ENCODE peak calls at places on chromosomes 3 and 15, in six cellular contexts. R is A549, P is SK-N-SH, B is sigmoid colon, Q is stomach, T is transverse colon. I is an unnamed sample.

GRCh38 chr15:101258238-101259144 is 6.6 kb upstream of the CHSY1 start:
- DNase-seq in R (peak), P (peak), B (peak), Q (peak), T (peak), I (peak)

GRCh38 chr15:62163847-62164499 is 1.1 kb downstream of the C2CD4B start:
- DNase-seq in R (peak), P (peak), B (no peak), Q (peak), T (peak), I (no peak)

GRCh38 chr3:38834110-38834509 is 18.1 kb upstream of the SCN10A start:
- DNase-seq in R (peak), P (no peak), B (peak), Q (no peak), T (peak), I (no peak)

GRCh38 chr3:69819283-69819682 is 80.0 kb downstream of the MITF start:
- DNase-seq in R (no peak), P (no peak), B (peak), Q (no peak), T (no peak), I (peak)

GRCh38 chr3:180680097-180680430 is 775 bp upstream of the CCDC39 start:
- DNase-seq in R (peak), P (peak), B (no peak), Q (no peak), T (peak), I (no peak)

GRCh38 chr15:42385206-42385979 is 26.1 kb downstream of the CAPN3 start:
- DNase-seq in R (peak), P (peak), B (no peak), Q (peak), T (peak), I (no peak)

GRCh38 chr15:35616436-35617271 is 70.7 kb upstream of the DPH6 start:
- DNase-seq in R (no peak), P (no peak), B (no peak), Q (no peak), T (no peak), I (no peak)

GRCh38 chr3:16521580-16521941 is 8.1 kb upstream of the RFTN1 start:
- DNase-seq in R (no peak), P (no peak), B (no peak), Q (no peak), T (no peak), I (no peak)

GRCh38 chr3:81289676-81290075 is 471.8 kb downstream of the GBE1 start:
- DNase-seq in R (no peak), P (no peak), B (no peak), Q (no peak), T (no peak), I (no peak)

GRCh38 chr15:86197770-86198169 is 118.1 kb downstream of the AGBL1 start:
- DNase-seq in R (no peak), P (no peak), B (no peak), Q (no peak), T (no peak), I (no peak)

GRCh38 chr15:72852268-72852667 is 68.7 kb upstream of the ADPGK start:
- DNase-seq in R (no peak), P (no peak), B (no peak), Q (no peak), T (no peak), I (no peak)

GRCh38 chr3:132637590-132637989 is 22.0 kb downstream of the ACAD11 start:
- DNase-seq in R (no peak), P (no peak), B (no peak), Q (no peak), T (no peak), I (no peak)

GRCh38 chr3:52681610-52682009 is 4.1 kb downstream of the PBRM1 start:
- DNase-seq in R (no peak), P (no peak), B (no peak), Q (no peak), T (no peak), I (no peak)

GRCh38 chr15:83275412-83275811 is 9.1 kb downstream of the BNC1 start:
- DNase-seq in R (peak), P (no peak), B (no peak), Q (no peak), T (no peak), I (no peak)

GRCh38 chr3:73863546-73864079 is 238.9 kb upstream of the PDZRN3 start:
- DNase-seq in R (no peak), P (no peak), B (no peak), Q (no peak), T (no peak), I (no peak)

GRCh38 chr3:42025388-42026138 is 63.7 kb upstream of the ULK4 start:
- DNase-seq in R (peak), P (peak), B (peak), Q (peak), T (peak), I (peak)

GRCh38 chr3:59127071-59127470 is 77.2 kb upstream of the CFAP20DC start:
- DNase-seq in R (peak), P (peak), B (no peak), Q (no peak), T (no peak), I (no peak)

GRCh38 chr15:63904042-63904441 is 70.3 kb upstream of the HERC1 start:
- DNase-seq in R (no peak), P (no peak), B (no peak), Q (no peak), T (no peak), I (no peak)

GRCh38 chr3:159616234-159616825 is 372.3 kb upstream of the IL12A start:
- DNase-seq in R (peak), P (no peak), B (no peak), Q (peak), T (peak), I (no peak)

GRCh38 chr3:139975592-139976360 is 40.8 kb downstream of the CLSTN2 start:
- DNase-seq in R (no peak), P (peak), B (no peak), Q (no peak), T (no peak), I (no peak)

GRCh38 chr15:43915820-43916660 is 89.2 kb downstream of the WDR76 start:
- DNase-seq in R (no peak), P (no peak), B (no peak), Q (no peak), T (no peak), I (peak)

GRCh38 chr3:134363381-134363755 is 10.9 kb downstream of the AMOTL2 start:
- DNase-seq in R (no peak), P (peak), B (peak), Q (no peak), T (no peak), I (no peak)

GRCh38 chr3:190175490-190175889 is 54.8 kb upstream of the P3H2 start:
- DNase-seq in R (no peak), P (no peak), B (no peak), Q (no peak), T (no peak), I (no peak)

GRCh38 chr3:38114052-38114874 is 22.7 kb downstream of the ACAA1 start:
- DNase-seq in R (no peak), P (no peak), B (peak), Q (no peak), T (no peak), I (no peak)

GRCh38 chr3:160451602-160452001 is 2.0 kb upstream of the TRIM59 start:
- DNase-seq in R (no peak), P (no peak), B (no peak), Q (no peak), T (no peak), I (no peak)

GRCh38 chr15:72521682-72522081 is 47.6 kb downstream of the ARIH1 start:
- DNase-seq in R (no peak), P (no peak), B (no peak), Q (no peak), T (no peak), I (peak)

GRCh38 chr15:61459785-61460707 is 230.9 kb upstream of the RORA start:
- DNase-seq in R (peak), P (peak), B (no peak), Q (no peak), T (no peak), I (no peak)

GRCh38 chr15:62392411-62392810 is 227.3 kb upstream of the C2CD4B start:
- DNase-seq in R (peak), P (no peak), B (no peak), Q (no peak), T (peak), I (no peak)

GRCh38 chr3:16448691-16449090 is 64.8 kb downstream of the RFTN1 start:
- DNase-seq in R (peak), P (no peak), B (peak), Q (peak), T (peak), I (peak)

GRCh38 chr3:186298876-186299275 is 63.2 kb downstream of the DGKG start:
- DNase-seq in R (no peak), P (no peak), B (no peak), Q (no peak), T (no peak), I (no peak)

GRCh38 chr3:114850913-114851312 is 296.2 kb downstream of the ZBTB20 start:
- DNase-seq in R (no peak), P (no peak), B (no peak), Q (no peak), T (no peak), I (no peak)

GRCh38 chr15:87757084-87757483 is 499.5 kb downstream of the NTRK3 start:
- DNase-seq in R (no peak), P (no peak), B (no peak), Q (no peak), T (no peak), I (no peak)

GRCh38 chr3:81816473-81817260 is 55.2 kb upstream of the GBE1 start:
- DNase-seq in R (no peak), P (no peak), B (no peak), Q (no peak), T (no peak), I (no peak)

GRCh38 chr15:40756938-40757337 is 1.9 kb upstream of the RMDN3 start:
- DNase-seq in R (no peak), P (peak), B (no peak), Q (no peak), T (no peak), I (no peak)

GRCh38 chr15:40755821-40756220 is 767 bp upstream of the RMDN3 start:
- DNase-seq in R (no peak), P (no peak), B (no peak), Q (no peak), T (no peak), I (no peak)

GRCh38 chr15:40754574-40754882 is 526 bp downstream of the RMDN3 start:
- DNase-seq in R (no peak), P (peak), B (no peak), Q (peak), T (peak), I (no peak)

GRCh38 chr15:40751745-40752144 is 3.3 kb downstream of the RMDN3 start:
- DNase-seq in R (no peak), P (no peak), B (no peak), Q (no peak), T (no peak), I (no peak)

GRCh38 chr15:40754883-40755815 is at the start of gene RMDN3:
- DNase-seq in R (peak), P (peak), B (peak), Q (peak), T (peak), I (peak)
- TF ChIP-seq EP300 in R (no peak), P (no peak), B (no peak), Q (no peak), T (no peak), I (no peak)

GRCh38 chr3:57758686-57759085 is 2.6 kb downstream of the SLMAP start:
- DNase-seq in R (no peak), P (no peak), B (no peak), Q (no peak), T (no peak), I (no peak)

GRCh38 chr3:57756528-57757401 is 656 bp downstream of the SLMAP start:
- DNase-seq in R (peak), P (peak), B (peak), Q (peak), T (peak), I (peak)

GRCh38 chr3:57757642-57758297 is 1.7 kb downstream of the SLMAP start:
- DNase-seq in R (peak), P (peak), B (no peak), Q (no peak), T (peak), I (no peak)

GRCh38 chr3:57755368-57756021 is 614 bp upstream of the SLMAP start:
- DNase-seq in R (peak), P (peak), B (peak), Q (peak), T (peak), I (no peak)

GRCh38 chr3:57756022-57756527 is at the start of gene SLMAP:
- DNase-seq in R (peak), P (peak), B (peak), Q (peak), T (peak), I (peak)
- TF ChIP-seq EP300 in R (no peak), P (no peak), B (no peak), Q (no peak), T (no peak), I (no peak)

GRCh38 chr3:197491923-197492664 is 63.7 kb downstream of the BDH1 start:
- DNase-seq in R (no peak), P (peak), B (no peak), Q (no peak), T (no peak), I (no peak)

GRCh38 chr3:197491478-197491877 is 64.3 kb downstream of the BDH1 start:
- DNase-seq in R (no peak), P (no peak), B (no peak), Q (no peak), T (no peak), I (no peak)

GRCh38 chr3:197490659-197491058 is 65.1 kb downstream of the BDH1 start:
- DNase-seq in R (no peak), P (no peak), B (no peak), Q (no peak), T (no peak), I (no peak)

GRCh38 chr3:197487911-197488391 is 67.8 kb downstream of the BDH1 start:
- DNase-seq in R (peak), P (no peak), B (no peak), Q (no peak), T (no peak), I (no peak)

GRCh38 chr3:197490098-197490497 is 65.7 kb downstream of the BDH1 start:
- DNase-seq in R (peak), P (no peak), B (no peak), Q (no peak), T (no peak), I (no peak)
- TF ChIP-seq EP300 in R (no peak), P (no peak), B (no peak), Q (no peak), T (no peak), I (no peak)

GRCh38 chr15:90165659-90166489 is 35.3 kb upstream of the SEMA4B start:
- DNase-seq in R (peak), P (peak), B (peak), Q (peak), T (peak), I (no peak)
- TF ChIP-seq EP300 in R (peak), P (no peak), B (peak), Q (no peak), T (peak), I (no peak)

GRCh38 chr3:60431599-60431958 is 819.7 kb downstream of the FHIT start:
- DNase-seq in R (peak), P (no peak), B (no peak), Q (no peak), T (no peak), I (no peak)

GRCh38 chr3:60434945-60435344 is 816.3 kb downstream of the FHIT start:
- DNase-seq in R (no peak), P (no peak), B (no peak), Q (no peak), T (no peak), I (no peak)

GRCh38 chr3:60435941-60436650 is 815.2 kb downstream of the FHIT start:
- DNase-seq in R (no peak), P (no peak), B (no peak), Q (no peak), T (no peak), I (no peak)

GRCh38 chr3:60430208-60430607 is 821.0 kb downstream of the FHIT start:
- DNase-seq in R (no peak), P (no peak), B (no peak), Q (no peak), T (no peak), I (no peak)

DNA sequence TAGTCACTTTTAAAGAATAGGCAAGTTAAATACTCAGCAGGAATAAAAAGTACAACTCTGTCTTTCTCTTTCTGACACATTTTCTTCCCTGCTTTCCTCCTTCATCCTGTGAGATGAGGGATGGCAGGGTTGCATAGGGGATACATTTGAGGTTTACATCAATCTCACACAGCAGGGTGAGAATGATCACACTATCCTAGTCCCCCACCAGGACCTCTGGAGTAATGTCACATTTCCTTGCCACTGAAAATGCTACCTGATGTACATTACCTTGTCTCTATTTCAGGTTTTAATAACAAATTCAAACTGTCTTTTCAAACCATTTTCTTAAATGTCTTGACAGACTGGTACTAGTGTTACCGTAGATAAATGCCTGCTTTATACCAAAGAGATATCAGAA is 816.9 kb downstream of the FHIT start:
- DNase-seq in R (no peak), P (no peak), B (no peak), Q (no peak), T (no peak), I (no peak)
- TF ChIP-seq EP300 in R (no peak), P (no peak), B (no peak), Q (no peak), T (no peak), I (no peak)

DNA sequence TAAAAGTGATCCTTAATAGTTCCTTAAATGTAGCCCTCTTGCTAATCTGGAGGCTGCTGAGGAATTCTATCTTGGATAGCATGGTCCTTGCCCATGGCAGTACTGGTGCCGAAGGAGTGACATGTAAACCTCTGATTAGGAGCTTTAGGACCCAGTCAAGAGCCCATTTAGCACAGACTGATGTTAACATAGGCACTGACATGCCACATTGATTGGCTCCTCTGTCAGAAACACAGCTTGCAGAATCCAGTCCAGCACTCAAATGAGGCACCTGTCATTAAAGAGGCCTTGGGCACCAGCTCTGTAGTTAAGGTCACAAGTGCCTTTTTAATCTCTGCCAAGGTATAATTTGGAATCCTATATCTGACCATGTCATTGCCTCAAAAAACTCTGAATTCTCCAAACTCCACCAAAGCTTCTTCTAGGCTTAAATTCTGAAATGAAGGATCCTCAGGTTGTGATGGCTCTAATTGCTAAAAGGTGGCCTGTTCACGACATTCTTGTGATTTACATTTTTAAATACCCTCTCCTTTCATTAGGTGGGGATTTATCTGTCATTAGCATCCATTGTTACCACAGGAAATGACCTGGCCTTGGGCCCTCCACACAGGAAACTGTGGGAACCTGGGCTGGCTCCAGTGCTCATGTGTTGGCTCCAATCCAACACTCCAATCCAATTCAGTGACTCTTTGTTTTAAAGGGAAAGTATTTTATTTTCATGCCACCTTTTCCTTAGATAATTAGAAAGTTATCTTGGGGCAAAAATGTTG is 57.3 kb upstream of the RNF7 start:
- DNase-seq in R (no peak), P (peak), B (no peak), Q (no peak), T (no peak), I (no peak)
- TF ChIP-seq EP300 in R (no peak), P (no peak), B (no peak), Q (no peak), T (no peak), I (no peak)

GRCh38 chr3:128617557-128618397 is 32.8 kb downstream of the RPN1 start:
- DNase-seq in R (peak), P (peak), B (peak), Q (peak), T (peak), I (peak)
- TF ChIP-seq EP300 in R (no peak), P (no peak), B (no peak), Q (no peak), T (no peak), I (no peak)

GRCh38 chr3:40741729-40742128 is 217.0 kb downstream of the ZNF621 start:
- DNase-seq in R (peak), P (no peak), B (peak), Q (no peak), T (no peak), I (peak)
- TF ChIP-seq EP300 in R (no peak), P (no peak), B (no peak), Q (no peak), T (no peak), I (no peak)

I was measured in ovary.